ENCODE peak calls at places on chromosomes 6 and 20, in ten cellular contexts. One of them, this sample, is unnamed.

GRCh38 chr6:36533321-36533720 is 14.0 kb downstream of the STK38 start:
- DNase-seq in NCI-H2171 treated with DMSO at 0.1 percent for 48 hours: no peak
- DNase-seq in AG09309: no peak
- DNase-seq in mucosa of gallbladder: no peak
- DNase-seq in lower leg skin: no peak
- DNase-seq in NCI-H510A treated with DMSO at 0.1 percent for 48 hours: no peak
- DNase-seq in Calu3: no peak
- DNase-seq in stimulated activated CD4-positive, alpha-beta T cell treated with anti-CD3 and anti-CD28 coated beads, Interleukin-4, amount 100 ng/mL, for 1 hour: no peak
- DNase-seq in stimulated activated CD8-positive, alpha-beta memory T cell treated with anti-CD3 and anti-CD28 coated beads, Interleukin-15, amount 100 ng/mL, for 48 hours: no peak
- DNase-seq in OCI-LY7: no peak
- DNase-seq in this sample: no peak

GRCh38 chr6:38337819-38338465 is 301.8 kb downstream of the BTBD9 start:
- DNase-seq in NCI-H2171 treated with DMSO at 0.1 percent for 48 hours: no peak
- DNase-seq in AG09309: peak
- DNase-seq in mucosa of gallbladder: no peak
- DNase-seq in lower leg skin: no peak
- DNase-seq in NCI-H510A treated with DMSO at 0.1 percent for 48 hours: no peak
- DNase-seq in Calu3: peak
- DNase-seq in stimulated activated CD4-positive, alpha-beta T cell treated with anti-CD3 and anti-CD28 coated beads, Interleukin-4, amount 100 ng/mL, for 1 hour: no peak
- DNase-seq in stimulated activated CD8-positive, alpha-beta memory T cell treated with anti-CD3 and anti-CD28 coated beads, Interleukin-15, amount 100 ng/mL, for 48 hours: no peak
- DNase-seq in OCI-LY7: no peak
- DNase-seq in this sample: no peak

GRCh38 chr6:33911488-33911887 is 107.7 kb upstream of the MLN start:
- DNase-seq in NCI-H2171 treated with DMSO at 0.1 percent for 48 hours: no peak
- DNase-seq in AG09309: no peak
- DNase-seq in mucosa of gallbladder: no peak
- DNase-seq in lower leg skin: no peak
- DNase-seq in NCI-H510A treated with DMSO at 0.1 percent for 48 hours: peak
- DNase-seq in Calu3: no peak
- DNase-seq in stimulated activated CD4-positive, alpha-beta T cell treated with anti-CD3 and anti-CD28 coated beads, Interleukin-4, amount 100 ng/mL, for 1 hour: no peak
- DNase-seq in stimulated activated CD8-positive, alpha-beta memory T cell treated with anti-CD3 and anti-CD28 coated beads, Interleukin-15, amount 100 ng/mL, for 48 hours: no peak
- DNase-seq in OCI-LY7: no peak
- DNase-seq in this sample: no peak

GRCh38 chr6:170202416-170203135 is 88.3 kb downstream of the DLL1 start:
- DNase-seq in NCI-H2171 treated with DMSO at 0.1 percent for 48 hours: no peak
- DNase-seq in AG09309: no peak
- DNase-seq in mucosa of gallbladder: peak
- DNase-seq in lower leg skin: no peak
- DNase-seq in NCI-H510A treated with DMSO at 0.1 percent for 48 hours: no peak
- DNase-seq in Calu3: no peak
- DNase-seq in stimulated activated CD4-positive, alpha-beta T cell treated with anti-CD3 and anti-CD28 coated beads, Interleukin-4, amount 100 ng/mL, for 1 hour: no peak
- DNase-seq in stimulated activated CD8-positive, alpha-beta memory T cell treated with anti-CD3 and anti-CD28 coated beads, Interleukin-15, amount 100 ng/mL, for 48 hours: no peak
- DNase-seq in OCI-LY7: no peak
- DNase-seq in this sample: no peak

GRCh38 chr6:133548409-133548808 is 307.3 kb downstream of the EYA4 start:
- DNase-seq in NCI-H2171 treated with DMSO at 0.1 percent for 48 hours: no peak
- DNase-seq in AG09309: peak
- DNase-seq in mucosa of gallbladder: peak
- DNase-seq in lower leg skin: no peak
- DNase-seq in NCI-H510A treated with DMSO at 0.1 percent for 48 hours: no peak
- DNase-seq in Calu3: peak
- DNase-seq in stimulated activated CD4-positive, alpha-beta T cell treated with anti-CD3 and anti-CD28 coated beads, Interleukin-4, amount 100 ng/mL, for 1 hour: no peak
- DNase-seq in stimulated activated CD8-positive, alpha-beta memory T cell treated with anti-CD3 and anti-CD28 coated beads, Interleukin-15, amount 100 ng/mL, for 48 hours: no peak
- DNase-seq in OCI-LY7: no peak
- DNase-seq in this sample: no peak

GRCh38 chr6:35552285-35552917 is 39.7 kb upstream of the TULP1 start:
- DNase-seq in NCI-H2171 treated with DMSO at 0.1 percent for 48 hours: no peak
- DNase-seq in AG09309: no peak
- DNase-seq in mucosa of gallbladder: peak
- DNase-seq in lower leg skin: no peak
- DNase-seq in NCI-H510A treated with DMSO at 0.1 percent for 48 hours: no peak
- DNase-seq in Calu3: peak
- DNase-seq in stimulated activated CD4-positive, alpha-beta T cell treated with anti-CD3 and anti-CD28 coated beads, Interleukin-4, amount 100 ng/mL, for 1 hour: peak
- DNase-seq in stimulated activated CD8-positive, alpha-beta memory T cell treated with anti-CD3 and anti-CD28 coated beads, Interleukin-15, amount 100 ng/mL, for 48 hours: peak
- DNase-seq in OCI-LY7: peak
- DNase-seq in this sample: peak

GRCh38 chr6:154341876-154342275 is 14.7 kb downstream of the IPCEF1 start:
- DNase-seq in NCI-H2171 treated with DMSO at 0.1 percent for 48 hours: no peak
- DNase-seq in AG09309: no peak
- DNase-seq in mucosa of gallbladder: no peak
- DNase-seq in lower leg skin: no peak
- DNase-seq in NCI-H510A treated with DMSO at 0.1 percent for 48 hours: no peak
- DNase-seq in Calu3: no peak
- DNase-seq in stimulated activated CD4-positive, alpha-beta T cell treated with anti-CD3 and anti-CD28 coated beads, Interleukin-4, amount 100 ng/mL, for 1 hour: no peak
- DNase-seq in stimulated activated CD8-positive, alpha-beta memory T cell treated with anti-CD3 and anti-CD28 coated beads, Interleukin-15, amount 100 ng/mL, for 48 hours: no peak
- DNase-seq in OCI-LY7: no peak
- DNase-seq in this sample: no peak

GRCh38 chr6:141470810-141471209 is 661.9 kb upstream of the GJE1 start:
- DNase-seq in NCI-H2171 treated with DMSO at 0.1 percent for 48 hours: no peak
- DNase-seq in AG09309: no peak
- DNase-seq in mucosa of gallbladder: no peak
- DNase-seq in lower leg skin: no peak
- DNase-seq in NCI-H510A treated with DMSO at 0.1 percent for 48 hours: no peak
- DNase-seq in Calu3: no peak
- DNase-seq in stimulated activated CD4-positive, alpha-beta T cell treated with anti-CD3 and anti-CD28 coated beads, Interleukin-4, amount 100 ng/mL, for 1 hour: no peak
- DNase-seq in stimulated activated CD8-positive, alpha-beta memory T cell treated with anti-CD3 and anti-CD28 coated beads, Interleukin-15, amount 100 ng/mL, for 48 hours: no peak
- DNase-seq in OCI-LY7: no peak
- DNase-seq in this sample: no peak

GRCh38 chr6:148530394-148530923 is 187.8 kb downstream of the SASH1 start:
- DNase-seq in NCI-H2171 treated with DMSO at 0.1 percent for 48 hours: no peak
- DNase-seq in AG09309: peak
- DNase-seq in mucosa of gallbladder: no peak
- DNase-seq in lower leg skin: no peak
- DNase-seq in NCI-H510A treated with DMSO at 0.1 percent for 48 hours: peak
- DNase-seq in Calu3: no peak
- DNase-seq in stimulated activated CD4-positive, alpha-beta T cell treated with anti-CD3 and anti-CD28 coated beads, Interleukin-4, amount 100 ng/mL, for 1 hour: no peak
- DNase-seq in stimulated activated CD8-positive, alpha-beta memory T cell treated with anti-CD3 and anti-CD28 coated beads, Interleukin-15, amount 100 ng/mL, for 48 hours: no peak
- DNase-seq in OCI-LY7: peak
- DNase-seq in this sample: no peak

GRCh38 chr6:159819932-159820640 is 20.0 kb downstream of the PNLDC1 start:
- DNase-seq in NCI-H2171 treated with DMSO at 0.1 percent for 48 hours: no peak
- DNase-seq in AG09309: no peak
- DNase-seq in mucosa of gallbladder: no peak
- DNase-seq in lower leg skin: no peak
- DNase-seq in NCI-H510A treated with DMSO at 0.1 percent for 48 hours: no peak
- DNase-seq in Calu3: no peak
- DNase-seq in stimulated activated CD4-positive, alpha-beta T cell treated with anti-CD3 and anti-CD28 coated beads, Interleukin-4, amount 100 ng/mL, for 1 hour: peak
- DNase-seq in stimulated activated CD8-positive, alpha-beta memory T cell treated with anti-CD3 and anti-CD28 coated beads, Interleukin-15, amount 100 ng/mL, for 48 hours: no peak
- DNase-seq in OCI-LY7: peak
- DNase-seq in this sample: no peak

GRCh38 chr20:63968136-63968927 is 1.4 kb downstream of the ZNF512B start:
- DNase-seq in NCI-H2171 treated with DMSO at 0.1 percent for 48 hours: no peak
- DNase-seq in AG09309: no peak
- DNase-seq in mucosa of gallbladder: no peak
- DNase-seq in lower leg skin: no peak
- DNase-seq in NCI-H510A treated with DMSO at 0.1 percent for 48 hours: no peak
- DNase-seq in Calu3: no peak
- DNase-seq in stimulated activated CD4-positive, alpha-beta T cell treated with anti-CD3 and anti-CD28 coated beads, Interleukin-4, amount 100 ng/mL, for 1 hour: no peak
- DNase-seq in stimulated activated CD8-positive, alpha-beta memory T cell treated with anti-CD3 and anti-CD28 coated beads, Interleukin-15, amount 100 ng/mL, for 48 hours: no peak
- DNase-seq in OCI-LY7: no peak
- DNase-seq in this sample: no peak

GRCh38 chr6:2155206-2155605 is 90.2 kb downstream of the GMDS start:
- DNase-seq in NCI-H2171 treated with DMSO at 0.1 percent for 48 hours: no peak
- DNase-seq in AG09309: no peak
- DNase-seq in mucosa of gallbladder: no peak
- DNase-seq in lower leg skin: no peak
- DNase-seq in NCI-H510A treated with DMSO at 0.1 percent for 48 hours: no peak
- DNase-seq in Calu3: no peak
- DNase-seq in stimulated activated CD4-positive, alpha-beta T cell treated with anti-CD3 and anti-CD28 coated beads, Interleukin-4, amount 100 ng/mL, for 1 hour: no peak
- DNase-seq in stimulated activated CD8-positive, alpha-beta memory T cell treated with anti-CD3 and anti-CD28 coated beads, Interleukin-15, amount 100 ng/mL, for 48 hours: no peak
- DNase-seq in OCI-LY7: no peak
- DNase-seq in this sample: no peak

GRCh38 chr6:19137419-19138035 is 699.6 kb upstream of the ID4 start:
- DNase-seq in NCI-H2171 treated with DMSO at 0.1 percent for 48 hours: no peak
- DNase-seq in AG09309: no peak
- DNase-seq in mucosa of gallbladder: no peak
- DNase-seq in lower leg skin: no peak
- DNase-seq in NCI-H510A treated with DMSO at 0.1 percent for 48 hours: no peak
- DNase-seq in Calu3: no peak
- DNase-seq in stimulated activated CD4-positive, alpha-beta T cell treated with anti-CD3 and anti-CD28 coated beads, Interleukin-4, amount 100 ng/mL, for 1 hour: no peak
- DNase-seq in stimulated activated CD8-positive, alpha-beta memory T cell treated with anti-CD3 and anti-CD28 coated beads, Interleukin-15, amount 100 ng/mL, for 48 hours: no peak
- DNase-seq in OCI-LY7: no peak
- DNase-seq in this sample: no peak

GRCh38 chr6:155106456-155107107 is 111.5 kb downstream of the TIAM2 start:
- DNase-seq in NCI-H2171 treated with DMSO at 0.1 percent for 48 hours: no peak
- DNase-seq in AG09309: no peak
- DNase-seq in mucosa of gallbladder: no peak
- DNase-seq in lower leg skin: no peak
- DNase-seq in NCI-H510A treated with DMSO at 0.1 percent for 48 hours: no peak
- DNase-seq in Calu3: no peak
- DNase-seq in stimulated activated CD4-positive, alpha-beta T cell treated with anti-CD3 and anti-CD28 coated beads, Interleukin-4, amount 100 ng/mL, for 1 hour: no peak
- DNase-seq in stimulated activated CD8-positive, alpha-beta memory T cell treated with anti-CD3 and anti-CD28 coated beads, Interleukin-15, amount 100 ng/mL, for 48 hours: no peak
- DNase-seq in OCI-LY7: no peak
- DNase-seq in this sample: no peak

GRCh38 chr6:81751388-81752083 is 945 bp downstream of the TENT5A start:
- DNase-seq in NCI-H2171 treated with DMSO at 0.1 percent for 48 hours: no peak
- DNase-seq in AG09309: no peak
- DNase-seq in mucosa of gallbladder: peak
- DNase-seq in lower leg skin: peak
- DNase-seq in NCI-H510A treated with DMSO at 0.1 percent for 48 hours: peak
- DNase-seq in Calu3: peak
- DNase-seq in stimulated activated CD4-positive, alpha-beta T cell treated with anti-CD3 and anti-CD28 coated beads, Interleukin-4, amount 100 ng/mL, for 1 hour: peak
- DNase-seq in stimulated activated CD8-positive, alpha-beta memory T cell treated with anti-CD3 and anti-CD28 coated beads, Interleukin-15, amount 100 ng/mL, for 48 hours: peak
- DNase-seq in OCI-LY7: no peak
- DNase-seq in this sample: no peak

GRCh38 chr6:108097882-108098281 is 23.3 kb upstream of the OSTM1 start:
- DNase-seq in NCI-H2171 treated with DMSO at 0.1 percent for 48 hours: peak
- DNase-seq in AG09309: no peak
- DNase-seq in mucosa of gallbladder: no peak
- DNase-seq in lower leg skin: no peak
- DNase-seq in NCI-H510A treated with DMSO at 0.1 percent for 48 hours: no peak
- DNase-seq in Calu3: no peak
- DNase-seq in stimulated activated CD4-positive, alpha-beta T cell treated with anti-CD3 and anti-CD28 coated beads, Interleukin-4, amount 100 ng/mL, for 1 hour: no peak
- DNase-seq in stimulated activated CD8-positive, alpha-beta memory T cell treated with anti-CD3 and anti-CD28 coated beads, Interleukin-15, amount 100 ng/mL, for 48 hours: no peak
- DNase-seq in OCI-LY7: no peak
- DNase-seq in this sample: no peak

GRCh38 chr20:19427480-19427879 is 215.0 kb downstream of the SLC24A3 start:
- DNase-seq in NCI-H2171 treated with DMSO at 0.1 percent for 48 hours: no peak
- DNase-seq in AG09309: no peak
- DNase-seq in mucosa of gallbladder: no peak
- DNase-seq in lower leg skin: no peak
- DNase-seq in NCI-H510A treated with DMSO at 0.1 percent for 48 hours: no peak
- DNase-seq in Calu3: no peak
- DNase-seq in stimulated activated CD4-positive, alpha-beta T cell treated with anti-CD3 and anti-CD28 coated beads, Interleukin-4, amount 100 ng/mL, for 1 hour: no peak
- DNase-seq in stimulated activated CD8-positive, alpha-beta memory T cell treated with anti-CD3 and anti-CD28 coated beads, Interleukin-15, amount 100 ng/mL, for 48 hours: no peak
- DNase-seq in OCI-LY7: no peak
- DNase-seq in this sample: no peak

GRCh38 chr6:53240763-53241162 is 92.1 kb upstream of the GCM1 start:
- DNase-seq in NCI-H2171 treated with DMSO at 0.1 percent for 48 hours: no peak
- DNase-seq in AG09309: no peak
- DNase-seq in mucosa of gallbladder: no peak
- DNase-seq in lower leg skin: no peak
- DNase-seq in NCI-H510A treated with DMSO at 0.1 percent for 48 hours: no peak
- DNase-seq in Calu3: no peak
- DNase-seq in stimulated activated CD4-positive, alpha-beta T cell treated with anti-CD3 and anti-CD28 coated beads, Interleukin-4, amount 100 ng/mL, for 1 hour: peak
- DNase-seq in stimulated activated CD8-positive, alpha-beta memory T cell treated with anti-CD3 and anti-CD28 coated beads, Interleukin-15, amount 100 ng/mL, for 48 hours: no peak
- DNase-seq in OCI-LY7: no peak
- DNase-seq in this sample: no peak

GRCh38 chr20:689947-690346 is 14.3 kb upstream of the SCRT2 start:
- DNase-seq in NCI-H2171 treated with DMSO at 0.1 percent for 48 hours: no peak
- DNase-seq in AG09309: no peak
- DNase-seq in mucosa of gallbladder: no peak
- DNase-seq in lower leg skin: no peak
- DNase-seq in NCI-H510A treated with DMSO at 0.1 percent for 48 hours: no peak
- DNase-seq in Calu3: no peak
- DNase-seq in stimulated activated CD4-positive, alpha-beta T cell treated with anti-CD3 and anti-CD28 coated beads, Interleukin-4, amount 100 ng/mL, for 1 hour: no peak
- DNase-seq in stimulated activated CD8-positive, alpha-beta memory T cell treated with anti-CD3 and anti-CD28 coated beads, Interleukin-15, amount 100 ng/mL, for 48 hours: no peak
- DNase-seq in OCI-LY7: no peak
- DNase-seq in this sample: no peak

GRCh38 chr6:85756982-85757381 is 114.3 kb upstream of the SYNCRIP start:
- DNase-seq in NCI-H2171 treated with DMSO at 0.1 percent for 48 hours: peak
- DNase-seq in AG09309: peak
- DNase-seq in mucosa of gallbladder: no peak
- DNase-seq in lower leg skin: no peak
- DNase-seq in NCI-H510A treated with DMSO at 0.1 percent for 48 hours: peak
- DNase-seq in Calu3: no peak
- DNase-seq in stimulated activated CD4-positive, alpha-beta T cell treated with anti-CD3 and anti-CD28 coated beads, Interleukin-4, amount 100 ng/mL, for 1 hour: no peak
- DNase-seq in stimulated activated CD8-positive, alpha-beta memory T cell treated with anti-CD3 and anti-CD28 coated beads, Interleukin-15, amount 100 ng/mL, for 48 hours: no peak
- DNase-seq in OCI-LY7: peak
- DNase-seq in this sample: peak

GRCh38 chr20:24991897-24992419 is 593 bp downstream of the APMAP start:
- DNase-seq in NCI-H2171 treated with DMSO at 0.1 percent for 48 hours: peak
- DNase-seq in AG09309: no peak
- DNase-seq in mucosa of gallbladder: no peak
- DNase-seq in lower leg skin: peak
- DNase-seq in NCI-H510A treated with DMSO at 0.1 percent for 48 hours: peak
- DNase-seq in Calu3: no peak
- DNase-seq in stimulated activated CD4-positive, alpha-beta T cell treated with anti-CD3 and anti-CD28 coated beads, Interleukin-4, amount 100 ng/mL, for 1 hour: no peak
- DNase-seq in stimulated activated CD8-positive, alpha-beta memory T cell treated with anti-CD3 and anti-CD28 coated beads, Interleukin-15, amount 100 ng/mL, for 48 hours: no peak
- DNase-seq in OCI-LY7: peak
- DNase-seq in this sample: no peak

GRCh38 chr6:134875367-134875766 is 74.5 kb downstream of the ALDH8A1 start:
- DNase-seq in NCI-H2171 treated with DMSO at 0.1 percent for 48 hours: peak
- DNase-seq in AG09309: no peak
- DNase-seq in mucosa of gallbladder: no peak
- DNase-seq in lower leg skin: no peak
- DNase-seq in NCI-H510A treated with DMSO at 0.1 percent for 48 hours: no peak
- DNase-seq in Calu3: no peak
- DNase-seq in stimulated activated CD4-positive, alpha-beta T cell treated with anti-CD3 and anti-CD28 coated beads, Interleukin-4, amount 100 ng/mL, for 1 hour: no peak
- DNase-seq in stimulated activated CD8-positive, alpha-beta memory T cell treated with anti-CD3 and anti-CD28 coated beads, Interleukin-15, amount 100 ng/mL, for 48 hours: no peak
- DNase-seq in OCI-LY7: peak
- DNase-seq in this sample: no peak

GRCh38 chr20:8271727-8272126 is 139.7 kb downstream of the PLCB1 start:
- DNase-seq in NCI-H2171 treated with DMSO at 0.1 percent for 48 hours: no peak
- DNase-seq in AG09309: no peak
- DNase-seq in mucosa of gallbladder: no peak
- DNase-seq in lower leg skin: no peak
- DNase-seq in NCI-H510A treated with DMSO at 0.1 percent for 48 hours: no peak
- DNase-seq in Calu3: no peak
- DNase-seq in stimulated activated CD4-positive, alpha-beta T cell treated with anti-CD3 and anti-CD28 coated beads, Interleukin-4, amount 100 ng/mL, for 1 hour: no peak
- DNase-seq in stimulated activated CD8-positive, alpha-beta memory T cell treated with anti-CD3 and anti-CD28 coated beads, Interleukin-15, amount 100 ng/mL, for 48 hours: no peak
- DNase-seq in OCI-LY7: no peak
- DNase-seq in this sample: no peak

GRCh38 chr6:14361297-14361696 is 243.7 kb downstream of the CD83 start:
- DNase-seq in NCI-H2171 treated with DMSO at 0.1 percent for 48 hours: no peak
- DNase-seq in AG09309: no peak
- DNase-seq in mucosa of gallbladder: no peak
- DNase-seq in lower leg skin: no peak
- DNase-seq in NCI-H510A treated with DMSO at 0.1 percent for 48 hours: no peak
- DNase-seq in Calu3: no peak
- DNase-seq in stimulated activated CD4-positive, alpha-beta T cell treated with anti-CD3 and anti-CD28 coated beads, Interleukin-4, amount 100 ng/mL, for 1 hour: no peak
- DNase-seq in stimulated activated CD8-positive, alpha-beta memory T cell treated with anti-CD3 and anti-CD28 coated beads, Interleukin-15, amount 100 ng/mL, for 48 hours: no peak
- DNase-seq in OCI-LY7: no peak
- DNase-seq in this sample: no peak

GRCh38 chr6:167530960-167531359 is 206.1 kb downstream of the TTLL2 start:
- DNase-seq in NCI-H2171 treated with DMSO at 0.1 percent for 48 hours: no peak
- DNase-seq in AG09309: no peak
- DNase-seq in mucosa of gallbladder: no peak
- DNase-seq in lower leg skin: no peak
- DNase-seq in NCI-H510A treated with DMSO at 0.1 percent for 48 hours: no peak
- DNase-seq in Calu3: no peak
- DNase-seq in stimulated activated CD4-positive, alpha-beta T cell treated with anti-CD3 and anti-CD28 coated beads, Interleukin-4, amount 100 ng/mL, for 1 hour: no peak
- DNase-seq in stimulated activated CD8-positive, alpha-beta memory T cell treated with anti-CD3 and anti-CD28 coated beads, Interleukin-15, amount 100 ng/mL, for 48 hours: no peak
- DNase-seq in OCI-LY7: no peak
- DNase-seq in this sample: no peak

GRCh38 chr20:21099653-21100589 is 6.2 kb downstream of the LINC00237 start:
- DNase-seq in NCI-H2171 treated with DMSO at 0.1 percent for 48 hours: peak
- DNase-seq in AG09309: no peak
- DNase-seq in mucosa of gallbladder: no peak
- DNase-seq in lower leg skin: peak
- DNase-seq in NCI-H510A treated with DMSO at 0.1 percent for 48 hours: peak
- DNase-seq in Calu3: peak
- DNase-seq in stimulated activated CD4-positive, alpha-beta T cell treated with anti-CD3 and anti-CD28 coated beads, Interleukin-4, amount 100 ng/mL, for 1 hour: peak
- DNase-seq in stimulated activated CD8-positive, alpha-beta memory T cell treated with anti-CD3 and anti-CD28 coated beads, Interleukin-15, amount 100 ng/mL, for 48 hours: peak
- DNase-seq in OCI-LY7: peak
- DNase-seq in this sample: peak

GRCh38 chr6:107977283-107977682 is 19.3 kb upstream of the SEC63 start:
- DNase-seq in NCI-H2171 treated with DMSO at 0.1 percent for 48 hours: peak
- DNase-seq in AG09309: no peak
- DNase-seq in mucosa of gallbladder: no peak
- DNase-seq in lower leg skin: no peak
- DNase-seq in NCI-H510A treated with DMSO at 0.1 percent for 48 hours: no peak
- DNase-seq in Calu3: peak
- DNase-seq in stimulated activated CD4-positive, alpha-beta T cell treated with anti-CD3 and anti-CD28 coated beads, Interleukin-4, amount 100 ng/mL, for 1 hour: no peak
- DNase-seq in stimulated activated CD8-positive, alpha-beta memory T cell treated with anti-CD3 and anti-CD28 coated beads, Interleukin-15, amount 100 ng/mL, for 48 hours: no peak
- DNase-seq in OCI-LY7: peak
- DNase-seq in this sample: peak

GRCh38 chr6:131510094-131510493 is 62.9 kb upstream of the ARG1 start:
- DNase-seq in NCI-H2171 treated with DMSO at 0.1 percent for 48 hours: no peak
- DNase-seq in AG09309: no peak
- DNase-seq in mucosa of gallbladder: no peak
- DNase-seq in lower leg skin: no peak
- DNase-seq in NCI-H510A treated with DMSO at 0.1 percent for 48 hours: no peak
- DNase-seq in Calu3: no peak
- DNase-seq in stimulated activated CD4-positive, alpha-beta T cell treated with anti-CD3 and anti-CD28 coated beads, Interleukin-4, amount 100 ng/mL, for 1 hour: no peak
- DNase-seq in stimulated activated CD8-positive, alpha-beta memory T cell treated with anti-CD3 and anti-CD28 coated beads, Interleukin-15, amount 100 ng/mL, for 48 hours: no peak
- DNase-seq in OCI-LY7: peak
- DNase-seq in this sample: no peak